ENCODE peak calls at places on chromosome 5, in four cellular contexts. Q is H1, I is HepG2, Y is GM12878. V is an unnamed sample.

GRCh38 chr5:66992547-66992946 is 204.1 kb downstream of the CD180 start:
- DNase-seq in Q (no peak), I (no peak), Y (no peak), V (no peak)

GRCh38 chr5:179307006-179307800 is 38.1 kb downstream of the ADAMTS2 start:
- DNase-seq in Q (no peak), I (no peak), Y (no peak), V (no peak)

GRCh38 chr5:138065102-138065501 is 18.7 kb upstream of the WNT8A start:
- DNase-seq in Q (peak; percentile 79), I (no peak), Y (no peak), V (no peak)

GRCh38 chr5:145619806-145620205 is 215.3 kb downstream of the PRELID2 start:
- DNase-seq in Q (no peak), I (no peak), Y (no peak), V (no peak)

GRCh38 chr5:148776780-148777179 is 49.6 kb upstream of the ADRB2 start:
- DNase-seq in Q (no peak), I (no peak), Y (no peak), V (no peak)

GRCh38 chr5:14167211-14167845 is 24.2 kb downstream of the TRIO start:
- DNase-seq in Q (no peak), I (no peak), Y (no peak), V (no peak)

GRCh38 chr5:21654-22233 is 70.2 kb upstream of the PLEKHG4B start:
- DNase-seq in Q (no peak), I (no peak), Y (no peak), V (no peak)

GRCh38 chr5:143182901-143183820 is 220.3 kb downstream of the NR3C1 start:
- DNase-seq in Q (no peak), I (peak; percentile 66), Y (peak; percentile 84), V (no peak)

GRCh38 chr5:85268194-85268593 is 883.5 kb upstream of the EDIL3 start:
- DNase-seq in Q (no peak), I (no peak), Y (no peak), V (no peak)

GRCh38 chr5:135602882-135603721 is 24.3 kb upstream of the CXCL14 start:
- DNase-seq in Q (peak; percentile 42), I (no peak), Y (no peak), V (no peak)

GRCh38 chr5:127442085-127442484 is 75.4 kb upstream of the PRRC1 start:
- DNase-seq in Q (no peak), I (no peak), Y (no peak), V (no peak)

GRCh38 chr5:2262620-2263019 is 379.9 kb upstream of the IRX4 start:
- DNase-seq in Q (no peak), I (no peak), Y (no peak), V (no peak)

GRCh38 chr5:126656397-126657007 is 55.8 kb downstream of the PHAX start:
- DNase-seq in Q (no peak), I (peak; percentile 41), Y (no peak), V (peak; percentile 22)

GRCh38 chr5:176541338-176542134 is 4.3 kb upstream of the RNF44 start:
- DNase-seq in Q (peak; percentile 81), I (peak; percentile 65), Y (no peak), V (peak; percentile 51)

GRCh38 chr5:147558826-147559225 is 49.0 kb upstream of the DPYSL3 start:
- DNase-seq in Q (peak; percentile 74), I (no peak), Y (no peak), V (no peak)

GRCh38 chr5:116772152-116772501 is 197.5 kb upstream of the SEMA6A start:
- DNase-seq in Q (no peak), I (no peak), Y (no peak), V (no peak)

GRCh38 chr5:89936576-89936975 is 473.0 kb downstream of the CETN3 start:
- DNase-seq in Q (no peak), I (no peak), Y (no peak), V (no peak)

GRCh38 chr5:65867509-65868195 is 58.7 kb upstream of the ERBIN start:
- DNase-seq in Q (no peak), I (peak; percentile 58), Y (no peak), V (no peak)

GRCh38 chr5:111083323-111083722 is 8.8 kb upstream of the WDR36 start:
- DNase-seq in Q (no peak), I (no peak), Y (no peak), V (no peak)

GRCh38 chr5:132267931-132268501 is 10.5 kb downstream of the PDLIM4 start:
- DNase-seq in Q (peak; percentile 41), I (peak; percentile 68), Y (no peak), V (no peak)

GRCh38 chr5:41371741-41372140 is 138.7 kb downstream of the PLCXD3 start:
- DNase-seq in Q (no peak), I (no peak), Y (no peak), V (no peak)

GRCh38 chr5:74120585-74120984 is 494.6 kb downstream of the ARHGEF28 start:
- DNase-seq in Q (no peak), I (no peak), Y (no peak), V (no peak)

GRCh38 chr5:39461007-39461682 is 36.4 kb upstream of the DAB2 start:
- DNase-seq in Q (no peak), I (no peak), Y (peak; percentile 9), V (no peak)

GRCh38 chr5:62432618-62433064 is 20.1 kb downstream of the IPO11 start:
- DNase-seq in Q (no peak), I (no peak), Y (no peak), V (no peak)

GRCh38 chr5:177382423-177383029 is 1.7 kb upstream of the SLC34A1 start:
- DNase-seq in Q (peak; percentile 64), I (no peak), Y (no peak), V (no peak)

GRCh38 chr5:52727568-52727967 is 60.1 kb upstream of the ITGA1 start:
- DNase-seq in Q (no peak), I (no peak), Y (no peak), V (no peak)

GRCh38 chr5:100903036-100903887 is at the start of gene ST8SIA4:
- DNase-seq in Q (peak; percentile 80), I (no peak), Y (peak; percentile 95), V (no peak)

GRCh38 chr5:145543968-145544367 is 291.2 kb downstream of the PRELID2 start:
- DNase-seq in Q (no peak), I (peak; percentile 45), Y (no peak), V (no peak)

GRCh38 chr5:3811116-3811515 is 215.5 kb downstream of the IRX1 start:
- DNase-seq in Q (no peak), I (no peak), Y (no peak), V (no peak)

GRCh38 chr5:14552017-14552416 is 29.6 kb upstream of the OTULINL start:
- DNase-seq in Q (no peak), I (no peak), Y (no peak), V (no peak)

GRCh38 chr5:32692066-32692746 is 18.9 kb upstream of the NPR3 start:
- DNase-seq in Q (no peak), I (no peak), Y (no peak), V (no peak)

GRCh38 chr5:96031811-96032261 is 70.2 kb upstream of the ELL2 start:
- DNase-seq in Q (no peak), I (no peak), Y (no peak), V (no peak)

GRCh38 chr5:78221964-78222451 is 72.5 kb downstream of the AP3B1 start:
- DNase-seq in Q (no peak), I (no peak), Y (peak; percentile 92), V (peak; percentile 15)

GRCh38 chr5:36680066-36680465 is 73.7 kb downstream of the SLC1A3 start:
- DNase-seq in Q (no peak), I (no peak), Y (no peak), V (no peak)

GRCh38 chr5:132704875-132705274 is 31.1 kb downstream of the IL4 start:
- DNase-seq in Q (no peak), I (no peak), Y (no peak), V (no peak)

GRCh38 chr5:69209607-69210006 is 20.2 kb downstream of the CENPH start:
- DNase-seq in Q (no peak), I (no peak), Y (no peak), V (no peak)

GRCh38 chr5:96790851-96791513 is 16.8 kb downstream of the ERAP1 start:
- DNase-seq in Q (no peak), I (no peak), Y (no peak), V (no peak)

GRCh38 chr5:147876626-147877025 is 1.9 kb upstream of the SCGB3A2 start:
- DNase-seq in Q (no peak), I (no peak), Y (no peak), V (no peak)

GRCh38 chr5:160347453-160347852 is 23.0 kb downstream of the C1QTNF2 start:
- DNase-seq in Q (no peak), I (no peak), Y (no peak), V (no peak)

DNA sequence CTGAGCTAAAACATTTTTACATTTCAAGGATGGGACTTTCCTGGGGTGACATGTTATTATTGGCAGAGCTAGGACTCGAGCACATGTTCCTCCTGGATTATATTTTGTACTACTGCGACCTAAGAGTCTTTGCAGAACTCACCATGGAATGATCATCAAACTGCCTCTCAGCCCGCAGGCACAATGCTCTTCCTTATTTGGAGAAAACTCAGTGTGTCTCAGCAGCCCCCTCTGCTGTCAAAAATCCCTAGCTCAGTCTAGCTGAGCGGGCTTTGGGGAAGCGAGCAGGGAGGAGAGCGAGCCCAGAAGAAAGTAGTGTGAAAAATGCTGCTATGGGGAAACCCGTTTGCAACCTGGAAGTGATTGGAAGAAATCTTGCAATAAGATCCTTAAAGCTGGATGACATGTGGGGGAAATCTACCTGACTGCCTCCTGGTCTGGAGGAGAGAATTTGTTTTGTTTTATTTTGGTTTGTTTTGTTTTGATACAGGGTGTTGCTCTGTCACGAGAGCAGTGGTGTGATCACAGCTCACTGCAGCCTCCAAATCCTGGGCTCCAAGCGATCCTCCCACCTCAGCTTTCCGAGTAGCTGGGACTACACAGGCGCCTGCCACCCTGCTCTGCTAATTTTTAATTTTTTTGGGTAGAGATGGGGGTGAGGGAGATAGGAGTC is 89.9 kb upstream of the CLINT1 start:
- DNase-seq in Q (peak; percentile 93), I (peak; percentile 92), Y (peak; percentile 44), V (peak; percentile 93)
- H3K4me1 ChIP-seq in Q (peaks cover 3% of the 10 kb centered on the region), I (peaks cover 9% of the 10 kb centered on the region), Y (no peaks in the 10 kb centered on the region), V (no peaks in the 10 kb centered on the region)

GRCh38 chr5:152556779-152557178 is 151.7 kb upstream of the NMUR2 start:
- DNase-seq in Q (no peak), I (no peak), Y (no peak), V (no peak)

GRCh38 chr5:152560508-152561137 is 155.5 kb upstream of the NMUR2 start:
- DNase-seq in Q (peak; percentile 78), I (peak; percentile 13), Y (no peak), V (peak; percentile 61)
- TF ChIP-seq SUZ12 in Q (no peak), I (no peak), Y (no peak), V (no peak)

GRCh38 chr5:172768573-172769323 is 2.2 kb downstream of the DUSP1 start:
- DNase-seq in Q (no peak), I (no peak), Y (no peak), V (no peak)

GRCh38 chr5:172769598-172770373 is 1.2 kb downstream of the DUSP1 start:
- DNase-seq in Q (no peak), I (no peak), Y (no peak), V (no peak)

GRCh38 chr5:172768098-172768572 is 2.9 kb downstream of the DUSP1 start:
- DNase-seq in Q (no peak), I (no peak), Y (no peak), V (no peak)

GRCh38 chr5:172770374-172770674 is 671 bp downstream of the DUSP1 start:
- DNase-seq in Q (peak; percentile 54), I (no peak), Y (no peak), V (no peak)

GRCh38 chr5:172769324-172769597 is 1.7 kb downstream of the DUSP1 start:
- DNase-seq in Q (no peak), I (no peak), Y (no peak), V (no peak)
- H3K4me1 ChIP-seq in Q (peaks cover 6% of the 10 kb centered on the region), I (peaks cover 77% of the 10 kb centered on the region), Y (peaks cover 32% of the 10 kb centered on the region), V (peaks cover 12% of the 10 kb centered on the region)

GRCh38 chr5:168552146-168552545 is 23.0 kb downstream of the FBLL1 start:
- DNase-seq in Q (no peak), I (no peak), Y (no peak), V (no peak)
- TF ChIP-seq SUZ12 in Q (no peak), I (no peak), Y (no peak), V (no peak)

GRCh38 chr5:124728331-124729307 is 17.8 kb downstream of the ZNF608 start:
- DNase-seq in Q (no peak), I (no peak), Y (no peak), V (no peak)
- H3K4me1 ChIP-seq in Q (peaks cover 10% of the 10 kb centered on the region), I (no peaks in the 10 kb centered on the region), Y (peaks cover 24% of the 10 kb centered on the region), V (no peaks in the 10 kb centered on the region)

V was measured in NT2/D1.